ENCODE peak calls at places on chromosome 20, in eight cellular contexts. E is HL-60, J is stomach, U is HepG2, T is esophagus muscularis mucosa, R is breast epithelium, A is HCT116, L is spleen. X is an unnamed sample.
A peak's percentile ranks its signal among the peaks of the same experiment; 100 is the strongest.

GRCh38 chr20:4444404-4444803 is 277.3 kb upstream of the PRND start:
- DNase-seq in T (no peak), R (no peak), L (no peak), E (no peak), A (no peak), U (no peak), J (no peak), X (no peak)

GRCh38 chr20:36830791-36831691 is 44.9 kb upstream of the TLDC2 start:
- DNase-seq in L (peak; percentile 83), J (no peak), A (no peak), U (no peak), T (no peak), E (no peak), R (no peak), X (no peak)

GRCh38 chr20:20338133-20338730 is 29.7 kb upstream of the INSM1 start:
- DNase-seq in U (no peak), T (no peak), E (no peak), A (no peak), L (no peak), R (no peak), J (no peak), X (no peak)

GRCh38 chr20:62066983-62067433 is 1.3 kb upstream of the TAF4 start:
- DNase-seq in L (peak; percentile 74), A (no peak), U (peak; percentile 94), J (no peak), T (no peak), R (no peak), E (no peak), X (no peak)

GRCh38 chr20:20519269-20519668 is 151.4 kb downstream of the INSM1 start:
- DNase-seq in E (no peak), L (no peak), T (no peak), R (no peak), A (no peak), U (peak; percentile 33), J (no peak), X (no peak)

GRCh38 chr20:5843054-5843731 is 93.0 kb downstream of the SHLD1 start:
- DNase-seq in R (no peak), U (no peak), J (no peak), T (no peak), E (no peak), A (no peak), L (no peak), X (no peak)

GRCh38 chr20:7383218-7383617 is 557.0 kb downstream of the HAO1 start:
- DNase-seq in E (no peak), T (no peak), L (no peak), A (no peak), U (no peak), J (no peak), R (no peak), X (no peak)

GRCh38 chr20:32007787-32008616 is 2.2 kb upstream of the CCM2L start:
- DNase-seq in A (no peak), T (no peak), U (no peak), R (no peak), E (no peak), J (no peak), L (peak; percentile 87), X (no peak)

GRCh38 chr20:55269913-55270312 is 735.4 kb downstream of the CBLN4 start:
- DNase-seq in L (no peak), A (no peak), T (no peak), U (no peak), J (no peak), E (no peak), R (no peak), X (no peak)

GRCh38 chr20:33568378-33569289 is 78.7 kb downstream of the CBFA2T2 start:
- DNase-seq in R (no peak), J (no peak), U (peak; percentile 30), E (no peak), L (no peak), T (no peak), A (no peak), X (no peak)

GRCh38 chr20:56722042-56722441 is 92.9 kb downstream of the TFAP2C start:
- DNase-seq in J (no peak), L (no peak), U (no peak), T (no peak), R (peak; percentile 82), A (no peak), E (peak; percentile 83), X (no peak)

GRCh38 chr20:25372584-25373336 is 17.9 kb downstream of the ABHD12 start:
- DNase-seq in U (no peak), A (no peak), E (no peak), T (no peak), R (no peak), L (no peak), J (no peak), X (no peak)

GRCh38 chr20:17676942-17677341 is 5.1 kb downstream of the RRBP1 start:
- DNase-seq in T (no peak), U (peak; percentile 55), L (no peak), E (no peak), R (no peak), A (no peak), J (no peak), X (no peak)

GRCh38 chr20:41232971-41233926 is 84.3 kb downstream of the ZHX3 start:
- DNase-seq in L (no peak), T (no peak), U (no peak), E (peak; percentile 51), J (no peak), A (no peak), R (no peak), X (no peak)

GRCh38 chr20:37907677-37908397 is 4.9 kb downstream of the VSTM2L start:
- DNase-seq in T (no peak), L (no peak), U (no peak), J (no peak), E (no peak), A (no peak), R (no peak), X (no peak)

GRCh38 chr20:44734938-44735337 is 10.7 kb upstream of the KCNK15 start:
- DNase-seq in A (no peak), T (no peak), U (no peak), R (no peak), J (no peak), L (no peak), E (no peak), X (no peak)

DNA sequence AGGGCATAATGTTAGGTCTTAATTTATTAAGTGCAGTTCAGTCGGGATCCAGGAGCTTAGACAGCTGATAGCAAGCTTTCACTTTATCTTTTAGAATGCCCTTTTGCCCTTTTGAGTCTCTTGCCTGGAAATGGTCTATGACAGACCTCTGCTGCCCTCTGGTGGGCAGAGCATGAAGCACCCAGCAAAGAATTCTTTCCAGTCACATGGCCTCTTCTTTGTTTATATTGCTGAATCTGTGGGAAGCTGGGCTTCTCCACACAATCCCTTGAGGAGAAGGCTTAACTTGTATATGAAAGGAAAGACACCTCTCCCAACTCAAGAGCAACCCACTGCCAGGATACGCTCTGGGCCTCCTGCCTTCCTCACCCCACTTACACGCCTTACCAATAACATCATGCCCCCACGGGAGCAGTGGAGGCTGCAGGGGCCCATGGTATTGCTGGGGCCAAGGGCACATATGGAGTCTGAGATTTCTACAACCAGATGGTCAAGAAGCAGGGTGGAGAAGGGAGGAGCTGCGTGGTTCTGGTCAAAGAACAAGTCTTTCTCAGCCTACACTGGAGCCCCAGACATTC is 20.4 kb downstream of the WFDC3 start:
- DNase-seq in J (peak; percentile 89), T (no peak), U (peak; percentile 92), A (peak; percentile 61), L (peak; percentile 89), R (peak; percentile 67), E (peak; percentile 41), X (peak; percentile 82)
- TF ChIP-seq POLR2AphosphoS5 in J (peak; percentile 69), T (peak; percentile 36), U (no peak), A (no peak), L (no peak), R (no peak), E (no peak), X (no peak)

DNA sequence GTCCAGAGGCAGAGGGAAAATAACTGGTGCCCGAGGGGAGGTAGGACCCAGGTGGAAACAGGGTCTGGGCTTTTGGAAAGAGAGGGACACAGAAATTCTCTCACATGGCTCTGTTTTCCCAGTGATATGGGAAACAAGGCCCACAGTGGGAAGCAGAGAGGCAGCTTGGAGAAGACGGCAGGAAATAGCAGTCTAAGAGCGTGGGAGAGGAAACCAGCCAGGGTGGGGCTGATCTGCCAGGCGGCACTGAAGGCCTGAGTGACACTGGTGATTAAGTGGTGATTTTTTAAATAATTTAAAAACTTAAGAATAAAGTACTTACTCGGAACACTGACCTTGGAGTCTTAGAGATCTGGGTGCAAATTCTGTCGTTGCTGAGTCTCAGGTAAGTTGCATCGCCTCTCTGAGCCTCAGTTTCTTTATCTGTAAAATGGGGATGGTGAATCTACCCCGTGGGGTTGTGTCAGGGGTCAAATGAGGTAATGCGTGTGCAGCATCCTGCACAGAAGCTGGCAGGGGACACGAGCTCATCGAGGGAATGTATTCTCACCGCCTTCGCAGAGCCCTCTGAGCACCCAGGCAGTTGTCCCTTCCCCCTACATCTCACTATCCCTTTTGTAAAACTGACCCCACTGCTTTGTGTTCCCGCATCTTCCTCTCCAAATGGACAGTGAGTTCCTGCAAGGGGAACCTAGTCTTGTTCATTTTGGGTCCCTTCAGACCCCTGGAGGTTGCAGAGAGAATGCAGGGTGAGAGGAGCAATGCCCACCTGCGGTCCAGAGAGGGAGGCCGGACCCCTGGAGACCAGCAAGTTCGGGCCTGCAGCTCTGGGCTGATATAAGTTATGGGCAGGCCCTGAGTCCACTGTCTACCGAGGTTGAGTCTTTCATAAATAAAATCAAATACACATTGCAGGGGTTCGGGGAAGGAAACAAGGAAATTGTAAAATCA is 228.6 kb upstream of the PMEPA1 start:
- DNase-seq in A (no peak), L (no peak), T (no peak), U (no peak), R (no peak), E (no peak), J (no peak), X (no peak)
- TF ChIP-seq CTCF in A (no peak), L (no peak), T (no peak), U (no peak), R (no peak), E (no peak), J (no peak), X (no peak)

GRCh38 chr20:63539092-63539430 is 1.9 kb upstream of the PTK6 start:
- DNase-seq in T (no peak), L (no peak), U (no peak), R (no peak), J (no peak), A (no peak), E (no peak), X (no peak)

GRCh38 chr20:63536997-63537524 is at the start of gene PTK6:
- DNase-seq in A (no peak), J (peak; percentile 84), L (peak; percentile 90), R (peak; percentile 43), U (no peak), E (peak; percentile 50), T (no peak), X (no peak)

GRCh38 chr20:63538204-63539091 is 1.3 kb upstream of the PTK6 start:
- DNase-seq in A (no peak), E (no peak), U (peak; percentile 67), J (peak; percentile 96), T (no peak), R (peak; percentile 88), L (no peak), X (no peak)

GRCh38 chr20:63536241-63536977 is 767 bp downstream of the PTK6 start:
- DNase-seq in T (no peak), R (peak; percentile 51), A (no peak), U (no peak), L (peak; percentile 85), J (peak; percentile 71), E (no peak), X (no peak)

GRCh38 chr20:63537525-63538203 is 488 bp upstream of the PTK6 start:
- DNase-seq in T (peak; percentile 96), E (peak; percentile 88), L (peak; percentile 98), J (peak; percentile 96), R (peak; percentile 82), A (peak; percentile 93), U (peak; percentile 86), X (peak; percentile 90)
- TF ChIP-seq POLR2AphosphoS5 in T (peak; percentile 13), E (no peak), L (peak; percentile 89), J (peak; percentile 93), R (peak; percentile 61), A (peak; percentile 54), U (peak; percentile 33), X (peak; percentile 59)

GRCh38 chr20:16666272-16666671 is 63.6 kb upstream of the SNRPB2 start:
- DNase-seq in J (no peak), U (no peak), A (no peak), E (no peak), T (no peak), L (no peak), R (no peak), X (no peak)
- TF ChIP-seq CTCF in J (no peak), U (no peak), A (no peak), E (no peak), T (no peak), L (no peak), R (no peak), X (peak; percentile 43)

X was measured in Panc1.